ENCODE peak calls at places on chromosomes 4 and X, in six cellular contexts. One of them, this sample, is unnamed.
A peak's percentile ranks its signal among the peaks of the same experiment; 100 is the strongest.

GRCh38 chr4:84126061-84126787 is 372.9 kb downstream of the NKX6-1 start:
- DNase-seq in K562: no peak
- DNase-seq in HepG2: no peak
- DNase-seq in GM12878: no peak
- DNase-seq in H1: no peak
- DNase-seq in GM12891: no peak
- DNase-seq in this sample: no peak

GRCh38 chr4:6193399-6193798 is 7.0 kb downstream of the JAKMIP1 start:
- DNase-seq in H1: no peak
- DNase-seq in K562: no peak
- DNase-seq in GM12878: no peak
- DNase-seq in GM12891: no peak
- DNase-seq in HepG2: no peak
- DNase-seq in this sample: no peak

GRCh38 chr4:187286536-187286935 is 562.9 kb upstream of the FAT1 start:
- DNase-seq in HepG2: no peak
- DNase-seq in GM12891: no peak
- DNase-seq in K562: no peak
- DNase-seq in GM12878: no peak
- DNase-seq in H1: no peak
- DNase-seq in this sample: no peak

GRCh38 chrX:73206366-73206765 is 8.3 kb downstream of the NAP1L2 start:
- DNase-seq in K562: no peak
- DNase-seq in H1: no peak
- DNase-seq in GM12878: no peak
- DNase-seq in HepG2: no peak
- DNase-seq in GM12891: no peak
- DNase-seq in this sample: no peak

GRCh38 chr4:108624263-108625056 is 4.1 kb downstream of the RPL34 start:
- DNase-seq in GM12878: no peak
- DNase-seq in H1: no peak
- DNase-seq in GM12891: no peak
- DNase-seq in K562: no peak
- DNase-seq in HepG2: no peak
- DNase-seq in this sample: no peak

GRCh38 chr4:47490550-47490949 is 5.5 kb downstream of the ATP10D start:
- DNase-seq in H1: no peak
- DNase-seq in GM12891: no peak
- DNase-seq in HepG2: peak; percentile 21
- DNase-seq in K562: peak; percentile 12
- DNase-seq in GM12878: no peak
- DNase-seq in this sample: no peak

GRCh38 chr4:164748375-164748774 is 5.6 kb upstream of the SMIM31 start:
- DNase-seq in GM12891: no peak
- DNase-seq in H1: no peak
- DNase-seq in HepG2: peak; percentile 3
- DNase-seq in K562: no peak
- DNase-seq in GM12878: no peak
- DNase-seq in this sample: no peak

GRCh38 chrX:124497386-124497785 is 151.0 kb downstream of the SH2D1A start:
- DNase-seq in K562: no peak
- DNase-seq in HepG2: no peak
- DNase-seq in GM12878: no peak
- DNase-seq in GM12891: no peak
- DNase-seq in H1: no peak
- DNase-seq in this sample: no peak

GRCh38 chrX:97389761-97390192 is 506.1 kb downstream of the RPA4 start:
- DNase-seq in GM12891: no peak
- DNase-seq in HepG2: no peak
- DNase-seq in K562: no peak
- DNase-seq in H1: no peak
- DNase-seq in GM12878: no peak
- DNase-seq in this sample: no peak

GRCh38 chr4:150789864-150790263 is 207.9 kb downstream of the MAB21L2 start:
- DNase-seq in H1: no peak
- DNase-seq in GM12891: no peak
- DNase-seq in HepG2: no peak
- DNase-seq in K562: no peak
- DNase-seq in GM12878: no peak
- DNase-seq in this sample: no peak

GRCh38 chr4:182494103-182494502 is 250.9 kb downstream of the TENM3 start:
- DNase-seq in HepG2: no peak
- DNase-seq in K562: no peak
- DNase-seq in GM12891: no peak
- DNase-seq in GM12878: no peak
- DNase-seq in H1: no peak
- DNase-seq in this sample: no peak

DNA sequence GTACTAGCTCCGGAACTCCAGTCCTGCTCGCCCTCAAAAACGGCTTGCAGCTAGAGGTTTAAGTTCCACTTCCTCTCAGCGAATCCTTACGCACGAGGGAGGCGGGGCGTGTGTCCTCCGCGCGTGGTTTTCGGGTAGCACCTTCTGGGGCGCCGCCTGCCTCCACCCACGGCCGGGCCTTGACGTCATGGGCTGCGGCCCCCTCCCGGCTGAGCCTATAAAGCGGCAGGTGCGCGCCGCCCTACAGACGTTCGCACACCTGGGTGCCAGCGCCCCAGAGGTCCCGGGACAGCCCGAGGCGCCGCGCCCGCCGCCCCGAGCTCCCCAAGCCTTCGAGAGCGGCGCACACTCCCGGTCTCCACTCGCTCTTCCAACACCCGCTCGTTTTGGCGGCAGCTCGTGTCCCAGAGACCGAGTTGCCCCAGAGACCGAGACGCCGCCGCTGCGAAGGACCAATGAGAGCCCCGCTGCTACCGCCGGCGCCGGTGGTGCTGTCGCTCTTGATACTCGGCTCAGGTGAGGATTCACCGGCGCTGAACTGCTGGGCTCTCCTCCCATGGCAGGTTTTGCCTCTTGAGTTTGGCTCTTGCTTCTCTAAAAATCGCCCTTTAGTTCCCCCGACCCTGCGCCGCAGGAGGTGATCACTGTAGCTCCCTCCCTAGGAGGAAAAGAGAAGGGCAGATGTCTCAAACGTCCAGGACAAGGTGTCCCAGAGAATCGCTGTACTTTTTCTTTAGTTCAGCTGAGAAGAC is at the start of gene AREG:
- DNase-seq in H1: peak; percentile 44
- DNase-seq in K562: peak; percentile 86
- DNase-seq in GM12891: peak; percentile 57
- DNase-seq in GM12878: peak; percentile 12
- DNase-seq in HepG2: peak; percentile 15
- DNase-seq in this sample: peak; percentile 42
- TF ChIP-seq POLR2AphosphoS5 in H1: no peak
- TF ChIP-seq POLR2AphosphoS5 in K562: no peak
- TF ChIP-seq POLR2AphosphoS5 in GM12891: no peak
- TF ChIP-seq POLR2AphosphoS5 in GM12878: no peak
- TF ChIP-seq POLR2AphosphoS5 in HepG2: no peak
- TF ChIP-seq POLR2AphosphoS5 in this sample: no peak

GRCh38 chrX:143633530-143634372 is 2.1 kb downstream of the SLITRK4 start:
- DNase-seq in GM12878: no peak
- DNase-seq in HepG2: no peak
- DNase-seq in H1: no peak
- DNase-seq in GM12891: no peak
- DNase-seq in K562: no peak
- DNase-seq in this sample: no peak

GRCh38 chrX:143632625-143633387 is 3.1 kb downstream of the SLITRK4 start:
- DNase-seq in HepG2: no peak
- DNase-seq in K562: no peak
- DNase-seq in GM12891: no peak
- DNase-seq in GM12878: no peak
- DNase-seq in H1: no peak
- DNase-seq in this sample: no peak

GRCh38 chrX:143635915-143636314 is at the start of gene SLITRK4:
- DNase-seq in GM12891: no peak
- DNase-seq in K562: no peak
- DNase-seq in HepG2: no peak
- DNase-seq in GM12878: no peak
- DNase-seq in H1: peak; percentile 49
- DNase-seq in this sample: no peak

GRCh38 chrX:143634373-143634685 is 1.6 kb downstream of the SLITRK4 start:
- DNase-seq in HepG2: no peak
- DNase-seq in GM12878: no peak
- DNase-seq in K562: no peak
- DNase-seq in GM12891: no peak
- DNase-seq in H1: no peak
- DNase-seq in this sample: no peak

DNA sequence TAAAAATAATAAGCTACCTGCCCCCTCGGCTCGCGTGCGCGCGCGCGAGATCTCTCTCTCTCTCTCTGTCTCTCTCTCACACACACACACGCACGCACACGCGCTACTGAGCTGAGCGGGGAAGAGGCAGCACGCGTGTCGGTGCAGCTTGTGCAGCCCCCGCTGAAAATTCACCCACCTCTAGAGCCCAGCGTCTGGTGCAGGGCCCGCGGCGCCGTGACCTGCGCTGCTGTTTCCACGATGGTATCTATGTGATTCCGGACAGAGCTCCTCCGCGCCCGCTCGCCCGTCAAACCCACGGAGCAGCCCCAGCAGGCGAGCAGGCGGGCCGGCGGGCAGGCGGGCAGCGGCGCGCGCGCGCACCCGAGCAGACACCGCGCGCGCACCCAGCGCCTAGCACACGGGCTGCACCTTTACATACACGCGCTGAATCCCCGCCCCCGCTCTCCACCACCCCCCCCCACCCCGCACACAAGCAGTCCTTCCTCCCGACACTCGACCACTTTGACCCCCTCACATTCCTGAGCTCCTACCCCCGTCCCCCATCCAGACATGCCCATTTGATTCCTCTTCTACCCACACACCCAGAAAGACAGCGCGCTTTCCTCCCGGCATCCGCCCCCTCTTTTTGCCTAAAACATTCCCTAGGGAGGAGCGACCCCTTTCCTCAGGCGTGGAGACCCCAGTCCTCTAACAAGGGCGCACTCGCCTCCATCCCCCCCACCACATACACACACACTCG is 1.0 kb downstream of the SLITRK4 start:
- DNase-seq in H1: no peak
- DNase-seq in GM12878: no peak
- DNase-seq in GM12891: no peak
- DNase-seq in HepG2: no peak
- DNase-seq in K562: no peak
- DNase-seq in this sample: no peak
- TF ChIP-seq TAF1 in H1: no peak
- TF ChIP-seq TAF1 in GM12878: no peak
- TF ChIP-seq TAF1 in GM12891: no peak
- TF ChIP-seq TAF1 in HepG2: no peak
- TF ChIP-seq TAF1 in K562: no peak
- TF ChIP-seq TAF1 in this sample: no peak

GRCh38 chr4:123640824-123641223 is 244.2 kb downstream of the SPRY1 start:
- DNase-seq in GM12878: no peak
- DNase-seq in HepG2: no peak
- DNase-seq in GM12891: no peak
- DNase-seq in K562: no peak
- DNase-seq in H1: no peak
- DNase-seq in this sample: no peak
- TF ChIP-seq POLR2A in GM12878: no peak
- TF ChIP-seq POLR2A in HepG2: no peak
- TF ChIP-seq POLR2A in GM12891: no peak
- TF ChIP-seq POLR2A in K562: no peak
- TF ChIP-seq POLR2A in H1: no peak
- TF ChIP-seq POLR2A in this sample: no peak

DNA sequence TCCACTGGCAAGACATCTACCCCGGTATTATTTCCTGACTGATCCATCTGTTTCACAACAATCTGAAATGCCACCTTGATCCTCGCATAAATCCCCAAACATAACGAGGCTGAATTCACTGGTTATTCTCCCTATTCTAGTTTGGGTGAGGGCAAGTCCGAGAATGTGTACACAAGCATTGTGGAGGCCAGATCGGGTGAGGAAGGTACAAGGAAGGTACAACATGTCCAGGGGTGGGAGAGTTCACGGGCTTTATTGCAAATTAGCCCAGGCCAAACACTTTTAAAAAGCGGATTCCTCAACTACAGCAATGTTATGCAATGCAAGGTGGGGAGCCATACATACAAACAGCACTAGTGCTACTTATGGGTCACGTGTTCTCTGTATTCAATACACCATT is 82.0 kb upstream of the STS start:
- DNase-seq in K562: no peak
- DNase-seq in HepG2: no peak
- DNase-seq in GM12891: no peak
- DNase-seq in H1: no peak
- DNase-seq in GM12878: no peak
- DNase-seq in this sample: no peak
- TF ChIP-seq POLR2AphosphoS5 in K562: no peak
- TF ChIP-seq POLR2AphosphoS5 in HepG2: no peak
- TF ChIP-seq POLR2AphosphoS5 in GM12891: no peak
- TF ChIP-seq POLR2AphosphoS5 in H1: no peak
- TF ChIP-seq POLR2AphosphoS5 in GM12878: no peak
- TF ChIP-seq POLR2AphosphoS5 in this sample: no peak

DNA sequence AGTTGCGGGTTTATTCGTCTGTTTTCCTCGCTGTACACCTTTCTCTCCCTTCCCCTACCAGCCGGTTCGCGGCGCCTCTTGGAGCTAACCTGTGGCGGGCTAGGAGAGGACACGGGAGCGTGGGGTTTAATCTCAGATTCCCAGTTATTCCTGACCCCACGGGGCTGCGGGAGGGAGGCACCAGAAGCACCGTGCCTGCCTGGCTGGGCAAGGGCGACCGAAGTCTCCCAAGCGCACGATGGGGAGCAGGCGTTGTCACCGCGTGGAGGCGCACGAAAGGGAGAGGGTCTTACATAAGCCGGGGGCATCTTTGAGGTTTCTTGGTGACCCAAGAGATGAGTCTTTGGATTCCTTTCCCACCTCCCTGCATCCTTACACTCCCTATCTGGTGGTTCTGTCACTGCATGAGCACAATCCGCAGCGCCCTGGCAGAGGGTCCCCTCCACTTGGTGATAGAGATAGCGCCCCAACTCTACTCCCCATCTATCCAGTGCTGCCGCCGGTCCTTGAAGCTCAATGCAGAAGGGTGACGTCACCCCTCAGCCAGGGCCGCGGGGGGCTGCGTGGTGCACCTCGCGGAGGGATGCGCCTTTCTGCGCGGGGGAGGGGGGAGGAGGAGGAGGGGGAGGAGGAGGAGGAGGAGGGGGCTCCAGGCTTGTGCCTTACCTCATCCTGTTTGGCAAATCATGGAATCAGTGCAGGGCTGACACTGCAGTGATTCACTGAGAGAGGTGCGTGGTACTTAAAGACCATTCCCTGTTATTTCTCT is 793 bp downstream of the TSPAN7 start:
- DNase-seq in H1: no peak
- DNase-seq in GM12891: no peak
- DNase-seq in GM12878: no peak
- DNase-seq in HepG2: peak; percentile 3
- DNase-seq in K562: no peak
- DNase-seq in this sample: no peak
- TF ChIP-seq TAF1 in H1: no peak
- TF ChIP-seq TAF1 in GM12891: no peak
- TF ChIP-seq TAF1 in GM12878: no peak
- TF ChIP-seq TAF1 in HepG2: no peak
- TF ChIP-seq TAF1 in K562: no peak
- TF ChIP-seq TAF1 in this sample: no peak